ENCODE peak calls at places on chromosomes 6 and 20, in ten cellular contexts. V, L, W, R, B, N, Z, K, H and G are unnamed samples.

GRCh38 chr20:2800590-2801458 is at the start of gene CPXM1:
- DNase-seq in V (no peak), L (no peak), W (peak; percentile 90), R (peak; percentile 85), B (no peak), N (no peak), Z (no peak), K (peak; percentile 74), H (no peak), G (no peak)

GRCh38 chr20:1491891-1492642 is 847 bp upstream of the SIRPB2 start:
- DNase-seq in V (no peak), L (no peak), W (no peak), R (no peak), B (no peak), N (no peak), Z (no peak), K (no peak), H (no peak), G (no peak)

GRCh38 chr6:88958842-88959241 is 4.6 kb downstream of the RNGTT start:
- DNase-seq in V (no peak), L (no peak), W (no peak), R (no peak), B (no peak), N (no peak), Z (no peak), K (no peak), H (no peak), G (no peak)

GRCh38 chr6:148179786-148180185 is 162.9 kb upstream of the SASH1 start:
- DNase-seq in V (no peak), L (no peak), W (peak; percentile 29), R (peak; percentile 60), B (peak; percentile 39), N (no peak), Z (no peak), K (peak; percentile 55), H (no peak), G (peak; percentile 15)

GRCh38 chr20:4406627-4407026 is 315.1 kb upstream of the PRND start:
- DNase-seq in V (no peak), L (no peak), W (no peak), R (no peak), B (peak; percentile 87), N (no peak), Z (peak; percentile 95), K (no peak), H (no peak), G (peak; percentile 90)

GRCh38 chr6:159969921-159970320 is 1.0 kb downstream of the IGF2R start:
- DNase-seq in V (peak; percentile 52), L (peak; percentile 39), W (peak; percentile 93), R (peak; percentile 73), B (peak; percentile 85), N (peak; percentile 72), Z (peak; percentile 73), K (peak; percentile 50), H (peak; percentile 43), G (peak; percentile 73)

GRCh38 chr6:47197672-47198640 is 111.7 kb downstream of the TNFRSF21 start:
- DNase-seq in V (no peak), L (no peak), W (no peak), R (no peak), B (no peak), N (no peak), Z (no peak), K (no peak), H (no peak), G (no peak)

GRCh38 chr6:20202070-20202658 is 10.1 kb downstream of the MBOAT1 start:
- DNase-seq in V (no peak), L (no peak), W (no peak), R (no peak), B (peak; percentile 82), N (no peak), Z (peak; percentile 64), K (no peak), H (no peak), G (peak; percentile 57)

GRCh38 chr6:12637960-12638641 is 78.5 kb upstream of the PHACTR1 start:
- DNase-seq in V (peak; percentile 51), L (peak; percentile 48), W (peak; percentile 75), R (peak; percentile 62), B (peak; percentile 49), N (peak; percentile 52), Z (peak; percentile 86), K (peak; percentile 66), H (no peak), G (peak; percentile 34)

GRCh38 chr6:121823437-121823851 is 388.0 kb downstream of the GJA1 start:
- DNase-seq in V (no peak), L (no peak), W (no peak), R (no peak), B (peak; percentile 70), N (no peak), Z (peak; percentile 89), K (no peak), H (no peak), G (peak; percentile 5)

GRCh38 chr20:37011147-37011546 is 59.6 kb upstream of the SAMHD1 start:
- DNase-seq in V (no peak), L (no peak), W (peak; percentile 26), R (no peak), B (peak; percentile 11), N (no peak), Z (no peak), K (no peak), H (no peak), G (no peak)

GRCh38 chr6:155088856-155089255 is 93.7 kb downstream of the TIAM2 start:
- DNase-seq in V (no peak), L (no peak), W (no peak), R (no peak), B (no peak), N (no peak), Z (no peak), K (no peak), H (no peak), G (no peak)

GRCh38 chr6:137705166-137706064 is 161.6 kb upstream of the TNFAIP3 start:
- DNase-seq in V (peak; percentile 79), L (peak; percentile 79), W (peak; percentile 79), R (peak; percentile 78), B (peak; percentile 63), N (peak; percentile 63), Z (no peak), K (peak; percentile 80), H (peak; percentile 52), G (peak; percentile 55)

GRCh38 chr6:79065232-79065631 is 12.8 kb downstream of the PHIP start:
- DNase-seq in V (no peak), L (no peak), W (no peak), R (no peak), B (no peak), N (no peak), Z (no peak), K (no peak), H (no peak), G (no peak)

GRCh38 chr6:38012573-38012972 is 193.0 kb downstream of the ZFAND3 start:
- DNase-seq in V (peak; percentile 24), L (no peak), W (peak; percentile 58), R (peak; percentile 61), B (peak; percentile 65), N (no peak), Z (peak; percentile 59), K (peak; percentile 15), H (no peak), G (peak; percentile 64)

GRCh38 chr6:10403385-10404106 is 11.3 kb downstream of the TFAP2A start:
- DNase-seq in V (no peak), L (no peak), W (no peak), R (no peak), B (peak; percentile 90), N (no peak), Z (peak; percentile 81), K (no peak), H (no peak), G (peak; percentile 89)